ENCODE peak calls at places on chromosomes 6 and 20, in six cellular contexts. Q, T, W, P, V and N are unnamed samples.

GRCh38 chr6:43203718-43204095 is 21.7 kb downstream of the CUL9 start:
- DNase-seq in Q (no peak), T (no peak), W (no peak), P (no peak), V (no peak), N (no peak)

GRCh38 chr6:164048840-164049239 is 634.3 kb downstream of the QKI start:
- DNase-seq in Q (no peak), T (no peak), W (peak), P (no peak), V (no peak), N (no peak)

GRCh38 chr20:36322131-36322530 is 16.0 kb downstream of the DLGAP4 start:
- DNase-seq in Q (no peak), T (no peak), W (no peak), P (no peak), V (no peak), N (no peak)

GRCh38 chr20:1809611-1810510 is 85.3 kb upstream of the SIRPA start:
- DNase-seq in Q (no peak), T (no peak), W (peak), P (no peak), V (peak), N (no peak)

GRCh38 chr6:101666256-101666655 is 272.7 kb downstream of the GRIK2 start:
- DNase-seq in Q (no peak), T (peak), W (peak), P (peak), V (no peak), N (no peak)

GRCh38 chr6:53926505-53926904 is 131.7 kb downstream of the LRRC1 start:
- DNase-seq in Q (no peak), T (no peak), W (peak), P (no peak), V (no peak), N (no peak)

GRCh38 chr6:4059115-4059777 is 19.7 kb downstream of the FAM217A start:
- DNase-seq in Q (peak), T (no peak), W (peak), P (no peak), V (no peak), N (no peak)

GRCh38 chr6:37256692-37257319 is 766 bp upstream of the TBC1D22B start:
- DNase-seq in Q (no peak), T (peak), W (peak), P (no peak), V (no peak), N (no peak)

GRCh38 chr20:34538671-34539123 is 19.8 kb upstream of the MAP1LC3A start:
- DNase-seq in Q (no peak), T (peak), W (peak), P (peak), V (no peak), N (peak)

GRCh38 chr6:20286968-20287565 is 74.8 kb upstream of the MBOAT1 start:
- DNase-seq in Q (no peak), T (no peak), W (no peak), P (no peak), V (no peak), N (no peak)

GRCh38 chr20:9966966-9967365 is 67.8 kb upstream of the ANKEF1 start:
- DNase-seq in Q (no peak), T (peak), W (peak), P (no peak), V (no peak), N (no peak)

GRCh38 chr6:12654526-12654925 is 62.0 kb upstream of the PHACTR1 start:
- DNase-seq in Q (no peak), T (no peak), W (no peak), P (no peak), V (no peak), N (no peak)

GRCh38 chr6:138230759-138231398 is 12.6 kb upstream of the PBOV1 start:
- DNase-seq in Q (no peak), T (no peak), W (no peak), P (no peak), V (no peak), N (no peak)

GRCh38 chr20:59403261-59403961 is 103.0 kb downstream of the EDN3 start:
- DNase-seq in Q (peak), T (peak), W (peak), P (peak), V (peak), N (peak)

GRCh38 chr6:54717849-54718455 is 128.6 kb upstream of the FAM83B start:
- DNase-seq in Q (no peak), T (peak), W (peak), P (peak), V (peak), N (peak)